ENCODE peak calls at places on chromosomes 6 and 20, in seven cellular contexts. H is BJ, W is fibroblast of lung, K is neural progenitor cell, R is cardiac fibroblast, Q is AG10803, X is tibial artery. S is an unnamed sample.

GRCh38 chr6:152746172-152746553 is 4.4 kb upstream of the VIP start:
- DNase-seq in X (no peak), H (no peak), K (no peak), R (peak), Q (peak), W (peak), S (peak)

GRCh38 chr20:25695532-25696383 is 895 bp downstream of the ZNF337 start:
- DNase-seq in R (peak), W (peak), K (peak), X (no peak), H (no peak), Q (peak), S (peak)

GRCh38 chr6:15616266-15616665 is 46.6 kb downstream of the DTNBP1 start:
- DNase-seq in Q (no peak), K (no peak), X (no peak), H (no peak), W (no peak), R (no peak), S (no peak)

GRCh38 chr20:647479-648019 is 5.5 kb downstream of the SRXN1 start:
- DNase-seq in R (no peak), Q (no peak), W (no peak), K (no peak), X (no peak), H (no peak), S (no peak)

GRCh38 chr20:19815553-19815991 is 57.5 kb downstream of the RIN2 start:
- DNase-seq in W (peak), X (peak), Q (peak), R (peak), H (peak), K (no peak), S (peak)

GRCh38 chr6:22699046-22699639 is 129.8 kb downstream of the HDGFL1 start:
- DNase-seq in R (no peak), W (no peak), Q (no peak), H (no peak), K (peak), X (no peak), S (no peak)

GRCh38 chr6:36427781-36428345 is 14.8 kb downstream of the PXT1 start:
- DNase-seq in H (no peak), K (no peak), W (peak), Q (peak), R (peak), X (no peak), S (peak)

GRCh38 chr20:10919549-10920140 is 245.8 kb upstream of the JAG1 start:
- DNase-seq in H (no peak), Q (peak), W (peak), K (no peak), X (no peak), R (peak), S (peak)

GRCh38 chr6:10437891-10438290 is 23.0 kb upstream of the TFAP2A start:
- DNase-seq in H (no peak), K (no peak), W (no peak), X (no peak), Q (no peak), R (no peak), S (no peak)

GRCh38 chr20:34222208-34222607 is 19.0 kb upstream of the ASIP start:
- DNase-seq in K (no peak), R (peak), W (peak), X (no peak), Q (peak), H (peak), S (peak)

GRCh38 chr6:161137839-161138544 is 135.9 kb downstream of the AGPAT4 start:
- DNase-seq in X (no peak), K (no peak), R (no peak), H (no peak), W (peak), Q (peak), S (no peak)

GRCh38 chr20:56683077-56683865 is 54.2 kb downstream of the TFAP2C start:
- DNase-seq in R (no peak), W (no peak), Q (no peak), X (no peak), K (no peak), H (no peak), S (no peak)

GRCh38 chr6:74369556-74369993 is 673.6 kb downstream of the CD109 start:
- DNase-seq in X (no peak), R (peak), H (no peak), Q (peak), K (no peak), W (peak), S (peak)

GRCh38 chr20:59820204-59821041 is 113.0 kb downstream of the SYCP2 start:
- DNase-seq in H (no peak), K (no peak), Q (no peak), X (no peak), W (no peak), R (no peak), S (no peak)

GRCh38 chr6:19472168-19472567 is 365.0 kb upstream of the ID4 start:
- DNase-seq in Q (peak), H (peak), K (no peak), W (peak), R (peak), X (no peak), S (peak)

GRCh38 chr6:106445508-106445878 is 85.0 kb downstream of the CRYBG1 start:
- DNase-seq in W (no peak), X (no peak), R (no peak), H (no peak), K (no peak), Q (no peak), S (no peak)

GRCh38 chr20:50870572-50871161 is 60.6 kb downstream of the ADNP start:
- DNase-seq in H (no peak), W (peak), R (no peak), Q (no peak), K (peak), X (no peak), S (no peak)

GRCh38 chr20:2533118-2533517 is 3.3 kb upstream of the TMC2 start:
- DNase-seq in W (no peak), H (no peak), K (no peak), R (no peak), X (no peak), Q (no peak), S (no peak)

GRCh38 chr6:161536141-161536735 is 262.4 kb upstream of the AGPAT4 start:
- DNase-seq in K (peak), Q (no peak), R (no peak), X (no peak), W (no peak), H (no peak), S (no peak)

GRCh38 chr20:52972965-52973819 is 1.0 kb downstream of the TSHZ2 start:
- DNase-seq in H (no peak), R (no peak), W (no peak), Q (no peak), K (peak), X (no peak), S (no peak)

GRCh38 chr6:111580826-111581505 is 24.7 kb downstream of the TRAF3IP2 start:
- DNase-seq in Q (peak), R (peak), K (no peak), W (peak), X (no peak), H (no peak), S (no peak)

GRCh38 chr6:167827588-167828324 is 1.0 kb downstream of the AFDN start:
- DNase-seq in X (no peak), W (peak), Q (peak), R (peak), K (peak), H (no peak), S (peak)

DNA sequence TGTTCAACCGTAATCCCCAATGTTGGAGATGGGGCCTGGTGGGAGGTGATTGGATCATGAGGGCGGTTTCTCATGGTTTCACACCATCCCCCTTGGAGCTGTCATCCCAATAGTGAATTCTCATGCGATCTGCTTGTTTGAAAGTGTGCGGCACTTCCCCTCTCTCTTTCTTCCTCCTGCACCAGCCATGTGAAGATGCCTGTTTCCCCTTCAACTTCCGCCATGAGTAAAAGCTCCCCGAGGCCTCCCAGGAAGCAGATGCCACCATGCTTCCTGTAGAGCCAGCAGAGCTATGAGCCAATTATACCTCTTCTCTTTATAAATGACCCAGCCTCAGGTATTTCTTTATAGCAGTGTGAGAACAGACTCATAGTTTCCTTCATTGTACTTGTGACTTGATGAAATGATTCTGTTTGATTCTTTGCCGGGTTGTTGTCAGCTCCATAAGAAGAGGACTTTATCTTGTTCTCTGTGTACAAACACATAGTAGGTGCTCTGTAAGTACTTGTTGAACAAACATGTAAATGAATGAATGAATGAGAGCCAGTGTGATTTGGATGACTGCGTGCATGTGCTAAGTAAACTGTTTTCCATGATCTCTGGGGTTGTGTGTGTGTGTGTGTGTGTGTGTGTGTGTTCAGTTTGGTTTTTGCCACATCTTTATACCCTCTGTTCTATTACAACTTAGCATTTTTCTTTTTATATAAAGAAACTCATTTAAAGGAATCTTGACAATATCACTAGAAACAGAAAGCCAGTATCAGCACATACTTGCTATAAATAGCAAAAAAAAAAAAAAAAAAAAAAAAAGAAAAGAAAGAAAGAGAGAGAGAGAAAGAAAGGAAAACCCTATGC is 22.5 kb upstream of the PTGIS start:
- DNase-seq in Q (no peak), K (no peak), H (no peak), X (no peak), W (no peak), R (no peak), S (peak)
- H3K4me3 ChIP-seq in Q (no peak), K (no peak), H (no peak), X (no peak), W (no peak), R (no peak), S (no peak)

DNA sequence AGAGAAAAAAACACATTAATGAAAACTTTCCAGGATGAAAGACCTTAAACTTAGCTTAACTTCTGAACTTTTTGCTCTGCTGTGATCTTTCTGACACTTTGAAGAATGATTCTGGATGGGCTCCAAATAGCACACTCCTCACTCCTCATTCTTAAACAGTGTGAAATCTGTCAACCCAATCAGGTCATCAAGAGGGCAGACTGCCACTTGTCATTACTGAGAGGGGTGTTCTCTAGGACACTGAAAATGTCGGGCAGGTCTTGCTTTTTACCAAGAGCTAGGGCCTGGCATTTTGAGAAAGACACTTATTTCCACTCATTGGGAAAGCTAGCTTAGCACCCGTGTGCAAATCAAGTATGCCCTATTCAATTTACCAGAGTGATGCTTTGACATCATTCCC is 122.3 kb downstream of the MTFR2 start:
- DNase-seq in H (no peak), X (no peak), Q (no peak), R (no peak), W (no peak), K (no peak), S (peak)
- TF ChIP-seq CTCF in H (no peak), X (no peak), Q (no peak), R (no peak), W (no peak), K (no peak), S (no peak)

GRCh38 chr6:148509789-148510581 is 167.3 kb downstream of the SASH1 start:
- DNase-seq in K (no peak), Q (peak), X (peak), W (peak), H (peak), R (peak), S (peak)

GRCh38 chr6:148509152-148509571 is 166.5 kb downstream of the SASH1 start:
- DNase-seq in X (no peak), K (no peak), H (no peak), Q (peak), R (peak), W (peak), S (peak)

GRCh38 chr6:148508401-148509151 is 165.9 kb downstream of the SASH1 start:
- DNase-seq in X (no peak), W (peak), H (no peak), Q (peak), K (peak), R (peak), S (peak)

GRCh38 chr6:148502773-148503135 is 160.1 kb downstream of the SASH1 start:
- DNase-seq in X (no peak), W (no peak), K (no peak), R (peak), Q (no peak), H (no peak), S (no peak)

DNA sequence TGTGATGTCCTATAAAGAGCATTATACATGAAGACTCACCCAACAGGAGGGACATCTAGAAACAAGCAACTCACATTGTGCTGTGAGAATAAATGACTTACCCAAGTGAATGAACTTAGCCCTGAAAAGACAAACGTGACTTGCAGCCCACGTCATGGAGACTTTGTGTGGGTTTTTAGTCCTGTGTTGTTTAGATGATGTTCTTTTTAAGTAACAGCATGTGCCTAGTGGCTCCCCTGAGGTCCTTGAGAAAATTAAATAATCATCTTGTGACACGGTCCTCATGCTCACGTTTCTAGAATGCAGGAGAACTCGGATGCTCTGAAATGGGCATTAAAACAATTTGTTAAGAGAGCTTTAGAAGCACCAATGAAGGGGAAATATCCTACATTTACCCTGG is 165.1 kb downstream of the SASH1 start:
- DNase-seq in X (peak), W (peak), R (peak), H (no peak), K (peak), Q (peak), S (peak)
- H3K4me3 ChIP-seq in X (peak), W (peak), R (no peak), H (peak), K (no peak), Q (peak), S (peak)

DNA sequence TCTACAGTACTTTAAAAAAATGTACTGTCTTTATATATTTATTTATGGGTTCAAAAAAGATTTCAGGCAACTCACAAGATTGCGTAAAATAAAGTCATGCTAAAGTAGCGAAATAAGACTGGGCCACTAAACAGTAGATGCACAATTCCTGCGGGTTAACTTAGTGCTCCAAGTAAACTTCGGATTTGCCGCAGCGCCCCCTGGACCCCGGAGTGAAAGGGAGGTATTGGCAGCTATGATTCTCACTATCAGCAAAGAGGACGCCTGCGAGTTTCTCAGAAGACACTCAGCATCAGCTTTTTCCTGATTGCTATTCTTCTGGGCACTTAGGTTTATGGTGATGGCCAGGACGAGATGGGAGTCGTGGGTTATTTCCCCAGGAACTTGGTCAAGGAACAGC is 1.4 kb downstream of the OTOR start:
- DNase-seq in K (peak), X (no peak), Q (no peak), H (no peak), R (no peak), W (no peak), S (no peak)
- TF ChIP-seq CTCF in K (peak), X (no peak), Q (no peak), H (no peak), R (no peak), W (peak), S (no peak)

GRCh38 chr6:34672657-34673043 is 23.9 kb downstream of the ILRUN start:
- DNase-seq in H (no peak), R (no peak), Q (no peak), W (no peak), K (no peak), X (no peak), S (no peak)
- H3K4me3 ChIP-seq in H (no peak), R (no peak), Q (no peak), W (no peak), K (no peak), X (no peak), S (no peak)

S was measured in fibroblast of the aortic adventitia.